ENCODE peak calls at places on chromosome 19, in nine cellular contexts. One of them, this sample, is unnamed.

GRCh38 chr19:19256072-19256969 is 16.8 kb downstream of the TM6SF2 start:
- DNase-seq in body of pancreas: no peak
- DNase-seq in AG09319: no peak
- DNase-seq in stomach: no peak
- DNase-seq in H7: peak; percentile 60
- DNase-seq in left colon: no peak
- DNase-seq in EL: no peak
- DNase-seq in RWPE1: no peak
- DNase-seq in NCI-H2081: no peak
- DNase-seq in this sample: no peak

GRCh38 chr19:18687740-18688465 is 4.4 kb downstream of the CRTC1 start:
- DNase-seq in RWPE1: no peak
- DNase-seq in EL: no peak
- DNase-seq in body of pancreas: no peak
- DNase-seq in stomach: no peak
- DNase-seq in NCI-H2081: no peak
- DNase-seq in left colon: no peak
- DNase-seq in AG09319: no peak
- DNase-seq in H7: no peak
- DNase-seq in this sample: no peak

GRCh38 chr19:2274937-2275535 is 6.9 kb downstream of the PEAK3 start:
- DNase-seq in RWPE1: peak; percentile 48
- DNase-seq in stomach: peak; percentile 69
- DNase-seq in body of pancreas: peak; percentile 72
- DNase-seq in H7: peak; percentile 92
- DNase-seq in left colon: peak; percentile 79
- DNase-seq in AG09319: no peak
- DNase-seq in NCI-H2081: peak; percentile 49
- DNase-seq in EL: peak; percentile 66
- DNase-seq in this sample: no peak

GRCh38 chr19:28633223-28634030 is 579.5 kb downstream of the UQCRFS1 start:
- DNase-seq in NCI-H2081: no peak
- DNase-seq in body of pancreas: peak; percentile 44
- DNase-seq in stomach: no peak
- DNase-seq in AG09319: peak; percentile 7
- DNase-seq in EL: peak; percentile 56
- DNase-seq in H7: peak; percentile 78
- DNase-seq in RWPE1: no peak
- DNase-seq in left colon: peak; percentile 49
- DNase-seq in this sample: no peak

GRCh38 chr19:51034704-51035103 is at the start of gene KLK12:
- DNase-seq in NCI-H2081: no peak
- DNase-seq in stomach: no peak
- DNase-seq in AG09319: no peak
- DNase-seq in RWPE1: no peak
- DNase-seq in EL: no peak
- DNase-seq in left colon: no peak
- DNase-seq in body of pancreas: peak; percentile 36
- DNase-seq in H7: peak; percentile 22
- DNase-seq in this sample: no peak

GRCh38 chr19:35034588-35035382 is 4.5 kb downstream of the SCN1B start:
- DNase-seq in left colon: no peak
- DNase-seq in RWPE1: no peak
- DNase-seq in body of pancreas: no peak
- DNase-seq in H7: no peak
- DNase-seq in EL: no peak
- DNase-seq in stomach: no peak
- DNase-seq in AG09319: no peak
- DNase-seq in NCI-H2081: no peak
- DNase-seq in this sample: no peak

GRCh38 chr19:13159713-13160112 is 9.5 kb downstream of the IER2 start:
- DNase-seq in RWPE1: no peak
- DNase-seq in AG09319: no peak
- DNase-seq in H7: no peak
- DNase-seq in NCI-H2081: no peak
- DNase-seq in stomach: no peak
- DNase-seq in EL: no peak
- DNase-seq in body of pancreas: no peak
- DNase-seq in left colon: no peak
- DNase-seq in this sample: no peak

GRCh38 chr19:8610041-8610927 is at the start of gene ADAMTS10:
- DNase-seq in left colon: peak; percentile 30
- DNase-seq in stomach: no peak
- DNase-seq in body of pancreas: peak; percentile 31
- DNase-seq in RWPE1: no peak
- DNase-seq in EL: peak; percentile 18
- DNase-seq in AG09319: no peak
- DNase-seq in NCI-H2081: no peak
- DNase-seq in H7: peak; percentile 93
- DNase-seq in this sample: no peak

GRCh38 chr19:35517342-35517741 is 3.9 kb upstream of the DMKN start:
- DNase-seq in body of pancreas: no peak
- DNase-seq in left colon: no peak
- DNase-seq in RWPE1: no peak
- DNase-seq in AG09319: no peak
- DNase-seq in NCI-H2081: no peak
- DNase-seq in H7: no peak
- DNase-seq in EL: no peak
- DNase-seq in stomach: no peak
- DNase-seq in this sample: no peak

GRCh38 chr19:2783781-2784145 is 690 bp upstream of the SGTA start:
- DNase-seq in NCI-H2081: no peak
- DNase-seq in stomach: no peak
- DNase-seq in AG09319: no peak
- DNase-seq in H7: no peak
- DNase-seq in body of pancreas: no peak
- DNase-seq in left colon: no peak
- DNase-seq in EL: no peak
- DNase-seq in RWPE1: no peak
- DNase-seq in this sample: no peak

GRCh38 chr19:2805261-2805900 is 14.3 kb upstream of the ZNF554 start:
- DNase-seq in left colon: no peak
- DNase-seq in NCI-H2081: no peak
- DNase-seq in H7: peak; percentile 42
- DNase-seq in EL: no peak
- DNase-seq in RWPE1: no peak
- DNase-seq in body of pancreas: no peak
- DNase-seq in stomach: no peak
- DNase-seq in AG09319: no peak
- DNase-seq in this sample: no peak

GRCh38 chr19:29952646-29953045 is 10.6 kb downstream of the URI1 start:
- DNase-seq in RWPE1: no peak
- DNase-seq in NCI-H2081: no peak
- DNase-seq in stomach: no peak
- DNase-seq in left colon: no peak
- DNase-seq in body of pancreas: no peak
- DNase-seq in H7: no peak
- DNase-seq in EL: no peak
- DNase-seq in AG09319: no peak
- DNase-seq in this sample: no peak

GRCh38 chr19:39320948-39321831 is 527 bp upstream of the LRFN1 start:
- DNase-seq in body of pancreas: no peak
- DNase-seq in RWPE1: no peak
- DNase-seq in AG09319: no peak
- DNase-seq in H7: peak; percentile 97
- DNase-seq in NCI-H2081: no peak
- DNase-seq in stomach: no peak
- DNase-seq in left colon: no peak
- DNase-seq in EL: no peak
- DNase-seq in this sample: no peak

GRCh38 chr19:3514930-3515329 is 8.8 kb downstream of the FZR1 start:
- DNase-seq in NCI-H2081: no peak
- DNase-seq in AG09319: no peak
- DNase-seq in stomach: no peak
- DNase-seq in EL: peak; percentile 39
- DNase-seq in left colon: no peak
- DNase-seq in RWPE1: no peak
- DNase-seq in body of pancreas: no peak
- DNase-seq in H7: no peak
- DNase-seq in this sample: no peak

GRCh38 chr19:2171349-2172145 is 7.8 kb downstream of the DOT1L start:
- DNase-seq in body of pancreas: peak; percentile 69
- DNase-seq in RWPE1: no peak
- DNase-seq in left colon: peak; percentile 53
- DNase-seq in AG09319: no peak
- DNase-seq in stomach: peak; percentile 39
- DNase-seq in EL: no peak
- DNase-seq in NCI-H2081: peak; percentile 23
- DNase-seq in H7: peak; percentile 82
- DNase-seq in this sample: no peak

GRCh38 chr19:43667524-43668405 is 2.2 kb downstream of the PLAUR start:
- DNase-seq in EL: no peak
- DNase-seq in stomach: no peak
- DNase-seq in NCI-H2081: no peak
- DNase-seq in H7: no peak
- DNase-seq in body of pancreas: no peak
- DNase-seq in left colon: peak; percentile 98
- DNase-seq in AG09319: no peak
- DNase-seq in RWPE1: peak; percentile 14
- DNase-seq in this sample: peak; percentile 89

GRCh38 chr19:1668339-1669123 is 16.1 kb upstream of the TCF3 start:
- DNase-seq in stomach: no peak
- DNase-seq in NCI-H2081: no peak
- DNase-seq in RWPE1: no peak
- DNase-seq in H7: peak; percentile 80
- DNase-seq in body of pancreas: no peak
- DNase-seq in EL: peak; percentile 25
- DNase-seq in left colon: no peak
- DNase-seq in AG09319: no peak
- DNase-seq in this sample: no peak

GRCh38 chr19:10332158-10332964 is 968 bp downstream of the RAVER1 start:
- DNase-seq in left colon: peak; percentile 62
- DNase-seq in RWPE1: no peak
- DNase-seq in H7: peak; percentile 65
- DNase-seq in NCI-H2081: no peak
- DNase-seq in stomach: no peak
- DNase-seq in body of pancreas: no peak
- DNase-seq in AG09319: no peak
- DNase-seq in EL: no peak
- DNase-seq in this sample: no peak

GRCh38 chr19:30171795-30172642 is 200.2 kb upstream of the ZNF536 start:
- DNase-seq in H7: no peak
- DNase-seq in EL: no peak
- DNase-seq in left colon: no peak
- DNase-seq in AG09319: no peak
- DNase-seq in NCI-H2081: no peak
- DNase-seq in stomach: no peak
- DNase-seq in RWPE1: no peak
- DNase-seq in body of pancreas: no peak
- DNase-seq in this sample: no peak

GRCh38 chr19:35791814-35792279 is 16.5 kb downstream of the ARHGAP33 start:
- DNase-seq in RWPE1: no peak
- DNase-seq in body of pancreas: no peak
- DNase-seq in AG09319: no peak
- DNase-seq in NCI-H2081: no peak
- DNase-seq in EL: no peak
- DNase-seq in stomach: no peak
- DNase-seq in left colon: no peak
- DNase-seq in H7: no peak
- DNase-seq in this sample: no peak

GRCh38 chr19:9848761-9849160 is 13.6 kb downstream of the PIN1 start:
- DNase-seq in RWPE1: no peak
- DNase-seq in body of pancreas: peak; percentile 41
- DNase-seq in stomach: no peak
- DNase-seq in H7: no peak
- DNase-seq in NCI-H2081: no peak
- DNase-seq in AG09319: no peak
- DNase-seq in EL: no peak
- DNase-seq in left colon: no peak
- DNase-seq in this sample: no peak

GRCh38 chr19:35168261-35168660 is 13.7 kb downstream of the FXYD5 start:
- DNase-seq in AG09319: no peak
- DNase-seq in RWPE1: peak; percentile 78
- DNase-seq in body of pancreas: no peak
- DNase-seq in EL: peak; percentile 72
- DNase-seq in H7: no peak
- DNase-seq in stomach: no peak
- DNase-seq in NCI-H2081: no peak
- DNase-seq in left colon: no peak
- DNase-seq in this sample: no peak